ENCODE peak calls at places on chromosomes 6 and 20, in eight cellular contexts. One of them, this sample, is unnamed.

GRCh38 chr20:40980106-40980827 is 48.4 kb upstream of the TOP1 start:
- DNase-seq in A549: no peak
- DNase-seq in HCT116: no peak
- DNase-seq in tibial nerve: no peak
- DNase-seq in esophagus squamous epithelium: no peak
- DNase-seq in body of pancreas: no peak
- DNase-seq in prostate gland: no peak
- DNase-seq in vagina: no peak
- DNase-seq in this sample: no peak

GRCh38 chr6:11425431-11425871 is 112.1 kb upstream of the TMEM170B start:
- DNase-seq in A549: peak
- DNase-seq in HCT116: no peak
- DNase-seq in tibial nerve: no peak
- DNase-seq in esophagus squamous epithelium: no peak
- DNase-seq in body of pancreas: no peak
- DNase-seq in prostate gland: no peak
- DNase-seq in vagina: no peak
- DNase-seq in this sample: no peak

GRCh38 chr6:156193381-156193780 is 583.8 kb upstream of the ARID1B start:
- DNase-seq in A549: no peak
- DNase-seq in HCT116: no peak
- DNase-seq in tibial nerve: no peak
- DNase-seq in esophagus squamous epithelium: no peak
- DNase-seq in body of pancreas: no peak
- DNase-seq in prostate gland: no peak
- DNase-seq in vagina: no peak
- DNase-seq in this sample: no peak

GRCh38 chr6:108113557-108114519 is 39.3 kb upstream of the OSTM1 start:
- DNase-seq in A549: peak
- DNase-seq in HCT116: peak
- DNase-seq in tibial nerve: peak
- DNase-seq in esophagus squamous epithelium: no peak
- DNase-seq in body of pancreas: peak
- DNase-seq in prostate gland: no peak
- DNase-seq in vagina: no peak
- DNase-seq in this sample: peak

GRCh38 chr6:11785449-11785951 is 6.9 kb upstream of the ADTRP start:
- DNase-seq in A549: no peak
- DNase-seq in HCT116: no peak
- DNase-seq in tibial nerve: no peak
- DNase-seq in esophagus squamous epithelium: no peak
- DNase-seq in body of pancreas: peak
- DNase-seq in prostate gland: peak
- DNase-seq in vagina: no peak
- DNase-seq in this sample: no peak

GRCh38 chr6:127177030-127177928 is 58.8 kb downstream of the RSPO3 start:
- DNase-seq in A549: no peak
- DNase-seq in HCT116: no peak
- DNase-seq in tibial nerve: no peak
- DNase-seq in esophagus squamous epithelium: no peak
- DNase-seq in body of pancreas: no peak
- DNase-seq in prostate gland: no peak
- DNase-seq in vagina: no peak
- DNase-seq in this sample: no peak

GRCh38 chr20:35626386-35627001 is 10.9 kb downstream of the SPAG4 start:
- DNase-seq in A549: no peak
- DNase-seq in HCT116: no peak
- DNase-seq in tibial nerve: no peak
- DNase-seq in esophagus squamous epithelium: no peak
- DNase-seq in body of pancreas: no peak
- DNase-seq in prostate gland: no peak
- DNase-seq in vagina: no peak
- DNase-seq in this sample: no peak

GRCh38 chr6:117130125-117130524 is 135.2 kb upstream of the VGLL2 start:
- DNase-seq in A549: no peak
- DNase-seq in HCT116: no peak
- DNase-seq in tibial nerve: no peak
- DNase-seq in esophagus squamous epithelium: no peak
- DNase-seq in body of pancreas: no peak
- DNase-seq in prostate gland: no peak
- DNase-seq in vagina: no peak
- DNase-seq in this sample: no peak

GRCh38 chr20:461254-462198 is 807 bp downstream of the TBC1D20 start:
- DNase-seq in A549: peak
- DNase-seq in HCT116: no peak
- DNase-seq in tibial nerve: peak
- DNase-seq in esophagus squamous epithelium: no peak
- DNase-seq in body of pancreas: peak
- DNase-seq in prostate gland: peak
- DNase-seq in vagina: no peak
- DNase-seq in this sample: peak

DNA sequence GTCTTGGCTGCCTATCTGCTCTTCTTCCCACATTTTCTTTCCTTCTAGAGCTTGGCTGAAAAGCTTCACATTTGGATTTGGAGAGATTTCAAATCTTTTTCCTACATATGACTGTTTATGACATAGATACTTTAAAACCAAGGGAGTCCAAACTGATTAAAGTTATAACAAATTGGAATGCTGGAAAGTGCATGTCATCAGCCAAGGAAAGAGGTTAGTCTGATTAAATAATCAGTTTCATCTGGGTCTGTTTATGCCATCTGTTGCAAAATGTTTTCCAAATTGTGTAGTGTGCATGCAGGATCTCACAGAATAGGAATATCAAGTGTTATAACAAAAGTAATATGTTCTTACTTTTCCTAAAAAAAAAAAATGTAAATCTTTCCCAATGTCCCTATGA is 230.3 kb upstream of the FOXQ1 start:
- DNase-seq in A549: no peak
- DNase-seq in HCT116: no peak
- DNase-seq in tibial nerve: no peak
- DNase-seq in esophagus squamous epithelium: no peak
- DNase-seq in body of pancreas: no peak
- DNase-seq in prostate gland: no peak
- DNase-seq in vagina: no peak
- DNase-seq in this sample: no peak
- TF ChIP-seq POLR2A in A549: no peak
- TF ChIP-seq POLR2A in HCT116: no peak
- TF ChIP-seq POLR2A in tibial nerve: no peak
- TF ChIP-seq POLR2A in esophagus squamous epithelium: no peak
- TF ChIP-seq POLR2A in body of pancreas: no peak
- TF ChIP-seq POLR2A in prostate gland: no peak
- TF ChIP-seq POLR2A in vagina: no peak
- TF ChIP-seq POLR2A in this sample: no peak

GRCh38 chr6:132062626-132063025 is 111.5 kb upstream of the CCN2 start:
- DNase-seq in A549: no peak
- DNase-seq in HCT116: no peak
- DNase-seq in tibial nerve: no peak
- DNase-seq in esophagus squamous epithelium: no peak
- DNase-seq in body of pancreas: no peak
- DNase-seq in prostate gland: no peak
- DNase-seq in vagina: no peak
- DNase-seq in this sample: no peak

GRCh38 chr6:132063738-132064137 is 112.6 kb upstream of the CCN2 start:
- DNase-seq in A549: peak
- DNase-seq in HCT116: peak
- DNase-seq in tibial nerve: peak
- DNase-seq in esophagus squamous epithelium: no peak
- DNase-seq in body of pancreas: no peak
- DNase-seq in prostate gland: no peak
- DNase-seq in vagina: no peak
- DNase-seq in this sample: no peak

GRCh38 chr6:132067286-132067685 is 116.1 kb upstream of the CCN2 start:
- DNase-seq in A549: no peak
- DNase-seq in HCT116: no peak
- DNase-seq in tibial nerve: no peak
- DNase-seq in esophagus squamous epithelium: no peak
- DNase-seq in body of pancreas: no peak
- DNase-seq in prostate gland: no peak
- DNase-seq in vagina: no peak
- DNase-seq in this sample: no peak

GRCh38 chr6:132063204-132063603 is 112.0 kb upstream of the CCN2 start:
- DNase-seq in A549: no peak
- DNase-seq in HCT116: no peak
- DNase-seq in tibial nerve: no peak
- DNase-seq in esophagus squamous epithelium: no peak
- DNase-seq in body of pancreas: no peak
- DNase-seq in prostate gland: no peak
- DNase-seq in vagina: no peak
- DNase-seq in this sample: no peak

GRCh38 chr6:132065556-132065955 is 114.4 kb upstream of the CCN2 start:
- DNase-seq in A549: no peak
- DNase-seq in HCT116: no peak
- DNase-seq in tibial nerve: no peak
- DNase-seq in esophagus squamous epithelium: no peak
- DNase-seq in body of pancreas: no peak
- DNase-seq in prostate gland: no peak
- DNase-seq in vagina: no peak
- DNase-seq in this sample: no peak
- H3K27ac ChIP-seq in A549: peak
- H3K27ac ChIP-seq in HCT116: no peak
- H3K27ac ChIP-seq in tibial nerve: no peak
- H3K27ac ChIP-seq in esophagus squamous epithelium: no peak
- H3K27ac ChIP-seq in body of pancreas: no peak
- H3K27ac ChIP-seq in prostate gland: no peak
- H3K27ac ChIP-seq in vagina: no peak
- H3K27ac ChIP-seq in this sample: no peak

GRCh38 chr20:63641792-63642517 is 11.3 kb downstream of the STMN3 start:
- DNase-seq in A549: peak
- DNase-seq in HCT116: peak
- DNase-seq in tibial nerve: peak
- DNase-seq in esophagus squamous epithelium: peak
- DNase-seq in body of pancreas: peak
- DNase-seq in prostate gland: peak
- DNase-seq in vagina: no peak
- DNase-seq in this sample: peak
- TF ChIP-seq POLR2A in A549: peak
- TF ChIP-seq POLR2A in HCT116: peak
- TF ChIP-seq POLR2A in tibial nerve: no peak
- TF ChIP-seq POLR2A in esophagus squamous epithelium: no peak
- TF ChIP-seq POLR2A in body of pancreas: peak
- TF ChIP-seq POLR2A in prostate gland: peak
- TF ChIP-seq POLR2A in vagina: no peak
- TF ChIP-seq POLR2A in this sample: no peak

GRCh38 chr20:51136326-51136725 is 113.4 kb upstream of the KCNG1 start:
- DNase-seq in A549: no peak
- DNase-seq in HCT116: no peak
- DNase-seq in tibial nerve: no peak
- DNase-seq in esophagus squamous epithelium: no peak
- DNase-seq in body of pancreas: no peak
- DNase-seq in prostate gland: no peak
- DNase-seq in vagina: peak
- DNase-seq in this sample: no peak

GRCh38 chr20:51132286-51132810 is 109.4 kb upstream of the KCNG1 start:
- DNase-seq in A549: no peak
- DNase-seq in HCT116: no peak
- DNase-seq in tibial nerve: no peak
- DNase-seq in esophagus squamous epithelium: no peak
- DNase-seq in body of pancreas: no peak
- DNase-seq in prostate gland: no peak
- DNase-seq in vagina: peak
- DNase-seq in this sample: no peak

GRCh38 chr20:51131806-51132205 is 108.9 kb upstream of the KCNG1 start:
- DNase-seq in A549: no peak
- DNase-seq in HCT116: no peak
- DNase-seq in tibial nerve: no peak
- DNase-seq in esophagus squamous epithelium: no peak
- DNase-seq in body of pancreas: no peak
- DNase-seq in prostate gland: no peak
- DNase-seq in vagina: peak
- DNase-seq in this sample: no peak

GRCh38 chr20:51135926-51136325 is 113.0 kb upstream of the KCNG1 start:
- DNase-seq in A549: no peak
- DNase-seq in HCT116: no peak
- DNase-seq in tibial nerve: no peak
- DNase-seq in esophagus squamous epithelium: no peak
- DNase-seq in body of pancreas: no peak
- DNase-seq in prostate gland: no peak
- DNase-seq in vagina: peak
- DNase-seq in this sample: no peak

DNA sequence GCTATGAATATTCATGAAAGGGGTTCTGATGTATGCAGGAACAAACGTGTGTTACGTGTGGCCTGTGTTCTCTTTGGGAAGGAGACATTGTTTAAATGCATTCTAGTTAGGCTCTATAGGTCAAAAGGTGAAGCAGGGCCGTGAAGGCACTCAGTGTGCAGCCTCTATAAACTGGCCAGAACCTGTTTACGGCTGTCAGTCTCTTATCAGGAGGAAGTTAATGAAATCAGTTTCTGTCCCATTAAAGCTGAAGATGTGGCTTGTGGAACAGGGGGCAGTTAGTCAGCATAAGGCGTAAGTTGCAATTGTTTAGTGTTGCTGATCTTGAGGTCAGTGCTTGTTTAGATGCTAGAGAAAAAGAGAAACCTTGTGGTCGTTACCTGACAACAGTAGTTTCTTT is 111.5 kb upstream of the KCNG1 start:
- DNase-seq in A549: no peak
- DNase-seq in HCT116: no peak
- DNase-seq in tibial nerve: no peak
- DNase-seq in esophagus squamous epithelium: no peak
- DNase-seq in body of pancreas: no peak
- DNase-seq in prostate gland: no peak
- DNase-seq in vagina: no peak
- DNase-seq in this sample: no peak
- H3K27ac ChIP-seq in A549: no peak
- H3K27ac ChIP-seq in HCT116: no peak
- H3K27ac ChIP-seq in tibial nerve: no peak
- H3K27ac ChIP-seq in esophagus squamous epithelium: no peak
- H3K27ac ChIP-seq in body of pancreas: no peak
- H3K27ac ChIP-seq in prostate gland: no peak
- H3K27ac ChIP-seq in vagina: no peak
- H3K27ac ChIP-seq in this sample: no peak

GRCh38 chr20:51542033-51542893 is at the start of gene NFATC2:
- DNase-seq in A549: no peak
- DNase-seq in HCT116: no peak
- DNase-seq in tibial nerve: no peak
- DNase-seq in esophagus squamous epithelium: no peak
- DNase-seq in body of pancreas: peak
- DNase-seq in prostate gland: no peak
- DNase-seq in vagina: no peak
- DNase-seq in this sample: peak
- TF ChIP-seq POLR2A in A549: no peak
- TF ChIP-seq POLR2A in HCT116: no peak
- TF ChIP-seq POLR2A in tibial nerve: no peak
- TF ChIP-seq POLR2A in esophagus squamous epithelium: no peak
- TF ChIP-seq POLR2A in body of pancreas: no peak
- TF ChIP-seq POLR2A in prostate gland: no peak
- TF ChIP-seq POLR2A in vagina: no peak
- TF ChIP-seq POLR2A in this sample: no peak

DNA sequence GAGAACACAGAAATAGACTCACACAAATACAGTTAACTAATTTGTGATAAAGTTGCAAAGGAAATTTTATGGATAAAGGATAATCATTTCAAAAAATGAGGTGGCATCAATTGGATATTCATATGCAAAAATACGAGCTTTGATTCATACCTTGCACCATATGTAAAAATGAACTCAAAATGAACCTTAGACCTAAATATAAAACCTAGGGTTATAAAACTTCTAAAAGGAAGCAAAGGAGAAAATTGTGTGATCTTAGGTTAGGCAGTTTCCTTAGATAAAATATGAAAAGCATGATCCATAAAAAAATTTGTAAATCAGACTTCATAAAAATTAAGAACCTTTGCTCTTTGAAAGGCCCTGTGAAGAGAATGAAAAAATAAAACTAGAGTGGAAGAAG is 85.5 kb downstream of the F13A1 start:
- DNase-seq in A549: no peak
- DNase-seq in HCT116: no peak
- DNase-seq in tibial nerve: no peak
- DNase-seq in esophagus squamous epithelium: no peak
- DNase-seq in body of pancreas: no peak
- DNase-seq in prostate gland: no peak
- DNase-seq in vagina: no peak
- DNase-seq in this sample: no peak
- H3K27ac ChIP-seq in A549: no peak
- H3K27ac ChIP-seq in HCT116: no peak
- H3K27ac ChIP-seq in tibial nerve: no peak
- H3K27ac ChIP-seq in esophagus squamous epithelium: no peak
- H3K27ac ChIP-seq in body of pancreas: no peak
- H3K27ac ChIP-seq in prostate gland: no peak
- H3K27ac ChIP-seq in vagina: no peak
- H3K27ac ChIP-seq in this sample: no peak

This sample was measured in heart left ventricle.